ENCODE peak calls at places on chromosome 11, in five cellular contexts. H is NT2/D1, S is GM12878, T is HEK293T, W is H1. X is an unnamed sample.

GRCh38 chr11:93861808-93862207 is 11.4 kb upstream of the VSTM5 start:
- DNase-seq in H (no peak), S (no peak), T (no peak), W (no peak), X (no peak)

GRCh38 chr11:121482231-121483129 is 29.7 kb upstream of the SORL1-AS1 start:
- DNase-seq in H (no peak), S (peak; percentile 93), T (no peak), W (no peak), X (no peak)

GRCh38 chr11:102928247-102928646 is 27.3 kb downstream of the MMP13 start:
- DNase-seq in H (no peak), S (no peak), T (no peak), W (no peak), X (no peak)

GRCh38 chr11:86577663-86578636 is 94.5 kb downstream of the ME3 start:
- DNase-seq in H (no peak), S (no peak), T (no peak), W (no peak), X (peak; percentile 81)

GRCh38 chr11:86524603-86525352 is 147.6 kb downstream of the ME3 start:
- DNase-seq in H (no peak), S (no peak), T (no peak), W (no peak), X (peak; percentile 44)

GRCh38 chr11:35276396-35276795 is 137.4 kb downstream of the CD44 start:
- DNase-seq in H (no peak), S (no peak), T (no peak), W (no peak), X (no peak)

GRCh38 chr11:117121176-117121575 is 22.9 kb upstream of the PAFAH1B2 start:
- DNase-seq in H (no peak), S (no peak), T (no peak), W (no peak), X (no peak)

GRCh38 chr11:120293038-120293800 is 31.9 kb upstream of the TLCD5 start:
- DNase-seq in H (no peak), S (no peak), T (no peak), W (no peak), X (no peak)

GRCh38 chr11:58524232-58525036 is 16.5 kb upstream of the OR5B21 start:
- DNase-seq in H (peak; percentile 82), S (peak; percentile 39), T (peak; percentile 65), W (no peak), X (peak; percentile 68)

GRCh38 chr11:86035920-86036319 is 33.0 kb downstream of the PICALM start:
- DNase-seq in H (no peak), S (no peak), T (no peak), W (no peak), X (no peak)

GRCh38 chr11:1253103-1253485 is 30.2 kb downstream of the MUC5B start:
- DNase-seq in H (no peak), S (no peak), T (no peak), W (no peak), X (no peak)

GRCh38 chr11:93393386-93393785 is 62.8 kb downstream of the DEUP1 start:
- DNase-seq in H (no peak), S (no peak), T (no peak), W (no peak), X (no peak)

GRCh38 chr11:2366271-2366670 is 10.8 kb upstream of the CD81 start:
- DNase-seq in H (no peak), S (no peak), T (no peak), W (no peak), X (no peak)

GRCh38 chr11:47327025-47327424 is 25.5 kb downstream of the MYBPC3 start:
- DNase-seq in H (no peak), S (no peak), T (no peak), W (no peak), X (no peak)

GRCh38 chr11:97871816-97872215 is 1148.9 kb upstream of the CNTN5 start:
- DNase-seq in H (no peak), S (no peak), T (no peak), W (no peak), X (no peak)

GRCh38 chr11:128394436-128395089 is 192.8 kb downstream of the ETS1 start:
- DNase-seq in H (no peak), S (no peak), T (no peak), W (no peak), X (no peak)

GRCh38 chr11:135035282-135035681 is 623.2 kb upstream of the B3GAT1 start:
- DNase-seq in H (no peak), S (no peak), T (no peak), W (no peak), X (no peak)

GRCh38 chr11:73759520-73760065 is 1.3 kb downstream of the RAB6A start:
- DNase-seq in H (no peak), S (no peak), T (no peak), W (no peak), X (no peak)

GRCh38 chr11:8069771-8070170 is 11.2 kb upstream of the TUB start:
- DNase-seq in H (no peak), S (no peak), T (no peak), W (no peak), X (no peak)

GRCh38 chr11:8067567-8067928 is 13.5 kb upstream of the TUB start:
- DNase-seq in H (no peak), S (no peak), T (no peak), W (no peak), X (no peak)

GRCh38 chr11:8066911-8067455 is 14.0 kb upstream of the TUB start:
- DNase-seq in H (no peak), S (no peak), T (no peak), W (no peak), X (no peak)

GRCh38 chr11:8067929-8068575 is 13.0 kb upstream of the TUB start:
- DNase-seq in H (no peak), S (no peak), T (no peak), W (no peak), X (no peak)

GRCh38 chr11:8068605-8069221 is 12.3 kb upstream of the TUB start:
- DNase-seq in H (no peak), S (no peak), T (no peak), W (no peak), X (peak; percentile 47)
- TF ChIP-seq SUZ12 in H (no peak), S (no peak), T (no peak), W (no peak), X (no peak)

GRCh38 chr11:61654397-61654829 is 25.8 kb upstream of the DAGLA start:
- DNase-seq in H (no peak), S (no peak), T (no peak), W (no peak), X (no peak)
- TF ChIP-seq SUZ12 in H (no peak), S (no peak), T (no peak), W (no peak), X (no peak)

GRCh38 chr11:64224151-64224890 is 1.7 kb downstream of the TRPT1 start:
- DNase-seq in H (no peak), S (no peak), T (no peak), W (no peak), X (no peak)
- TF ChIP-seq SUZ12 in H (no peak), S (no peak), T (no peak), W (no peak), X (no peak)

GRCh38 chr11:123046473-123047264 is 15.3 kb downstream of the HSPA8 start:
- DNase-seq in H (no peak), S (no peak), T (no peak), W (no peak), X (no peak)
- TF ChIP-seq SUZ12 in H (no peak), S (no peak), T (no peak), W (no peak), X (no peak)

GRCh38 chr11:26626346-26626745 is 54.3 kb upstream of the MUC15 start:
- DNase-seq in H (no peak), S (no peak), T (no peak), W (no peak), X (no peak)
- TF ChIP-seq SUZ12 in H (no peak), S (no peak), T (no peak), W (no peak), X (no peak)

DNA sequence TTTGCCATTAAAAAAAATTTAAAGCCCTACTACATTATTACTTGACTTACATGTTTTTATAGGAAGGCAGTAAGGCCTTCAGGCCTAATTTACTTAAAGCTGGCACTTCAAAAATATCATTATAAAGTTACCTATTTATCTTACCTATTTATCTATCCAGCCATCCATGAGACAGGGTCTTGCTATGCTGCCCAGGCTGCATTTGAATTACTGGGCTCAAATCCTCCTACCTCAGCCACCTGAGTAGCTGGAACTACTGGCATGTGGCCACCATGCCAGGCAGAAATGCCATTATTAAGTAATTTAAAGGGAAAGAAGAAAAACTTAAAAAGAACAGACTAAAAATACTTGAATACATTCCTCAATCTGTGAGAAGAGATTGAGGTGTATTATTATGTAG is 60.3 kb upstream of the CLNS1A start:
- DNase-seq in H (no peak), S (no peak), T (no peak), W (no peak), X (no peak)
- TF ChIP-seq SUZ12 in H (no peak), S (no peak), T (no peak), W (no peak), X (no peak)

GRCh38 chr11:13016415-13016814 is 7.3 kb downstream of the RASSF10 start:
- DNase-seq in H (no peak), S (no peak), T (no peak), W (no peak), X (no peak)
- TF ChIP-seq SUZ12 in H (no peak), S (no peak), T (no peak), W (no peak), X (no peak)

DNA sequence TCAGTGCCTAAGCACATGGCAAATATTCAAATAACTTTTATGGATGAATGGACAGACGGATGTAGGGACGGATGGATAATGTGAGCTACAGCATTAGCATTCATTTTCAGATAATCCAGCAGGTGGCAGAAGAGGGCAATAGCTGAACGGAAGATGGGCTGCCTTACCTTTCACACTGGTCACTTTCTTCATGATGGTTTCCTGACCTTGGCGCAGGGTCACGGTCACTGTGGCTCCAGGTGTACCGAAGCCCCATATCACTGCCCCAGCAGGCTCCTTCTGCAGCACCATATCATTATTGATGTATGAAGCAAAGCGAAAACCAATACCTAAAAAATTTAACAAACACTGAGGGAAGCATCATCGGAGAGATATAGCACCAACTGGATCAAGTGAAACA is 4.3 kb downstream of the SIAE start:
- DNase-seq in H (no peak), S (no peak), T (peak; percentile 68), W (no peak), X (peak; percentile 33)
- TF ChIP-seq SUZ12 in H (no peak), S (no peak), T (no peak), W (no peak), X (no peak)

GRCh38 chr11:14258177-14258935 is 100.6 kb downstream of the RRAS2 start:
- DNase-seq in H (no peak), S (no peak), T (no peak), W (no peak), X (peak; percentile 65)
- TF ChIP-seq SUZ12 in H (no peak), S (no peak), T (no peak), W (no peak), X (no peak)

DNA sequence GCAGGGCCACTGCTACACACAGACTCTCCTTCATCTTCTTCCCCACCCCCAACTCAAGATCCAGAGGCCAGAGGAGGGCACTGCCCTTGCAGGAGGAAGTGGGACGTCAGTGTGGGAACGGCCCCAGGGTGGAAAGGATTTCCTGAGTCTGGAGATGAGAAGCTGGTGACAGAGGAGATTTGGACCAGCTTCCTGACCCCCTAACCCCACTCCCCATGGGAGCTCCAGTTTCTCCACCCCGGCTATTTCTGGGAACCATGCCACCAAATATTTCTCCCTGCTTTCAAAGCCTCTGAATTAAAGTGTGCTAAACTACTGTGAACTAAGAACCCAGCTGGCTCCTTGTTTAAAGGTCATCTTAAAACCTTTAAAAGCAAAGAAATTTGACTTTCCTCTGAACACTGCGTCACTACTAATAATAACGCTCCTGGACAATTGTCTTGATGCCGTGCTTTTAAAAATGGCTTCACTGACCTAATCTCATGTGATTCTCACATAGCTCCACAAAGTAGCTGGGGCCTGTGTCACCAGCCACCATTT is 46.6 kb downstream of the CWC15 start:
- DNase-seq in H (peak; percentile 23), S (no peak), T (no peak), W (no peak), X (no peak)
- TF ChIP-seq SUZ12 in H (no peak), S (no peak), T (no peak), W (no peak), X (no peak)

X was measured in HepG2.